ENCODE peak calls at places on chromosomes 5 and 9, in eight cellular contexts. K, U, Y, L, S, E, J and O are unnamed samples. For H3K4me1, the result is how much of the 10 kb centered on the place peaks cover.

GRCh38 chr9:89497978-89498844 is at the start of gene SEMA4D:
- DNase-seq in K (peak), U (peak), Y (peak), L (peak), S (peak), E (peak), J (peak), O (peak)

GRCh38 chr9:71079451-71079850 is 42.0 kb downstream of the TRPM3 start:
- DNase-seq in K (no peak), U (no peak), Y (no peak), L (peak), S (no peak), E (no peak), J (no peak), O (no peak)

GRCh38 chr5:68169898-68170297 is 45.7 kb upstream of the PIK3R1 start:
- DNase-seq in K (peak), U (peak), Y (no peak), L (no peak), S (peak), E (peak), J (no peak), O (no peak)

GRCh38 chr5:125486634-125487033 is 740.2 kb upstream of the ZNF608 start:
- DNase-seq in K (no peak), U (no peak), Y (no peak), L (peak), S (no peak), E (peak), J (no peak), O (no peak)

GRCh38 chr9:134834957-134835419 is 45.6 kb upstream of the FCN2 start:
- DNase-seq in K (no peak), U (no peak), Y (no peak), L (no peak), S (no peak), E (no peak), J (no peak), O (no peak)

GRCh38 chr5:53418844-53419243 is 61.6 kb upstream of the FST start:
- DNase-seq in K (no peak), U (no peak), Y (no peak), L (peak), S (no peak), E (peak), J (no peak), O (no peak)

GRCh38 chr5:121737120-121737519 is 114.6 kb upstream of the FTMT start:
- DNase-seq in K (no peak), U (no peak), Y (no peak), L (no peak), S (no peak), E (no peak), J (no peak), O (no peak)

GRCh38 chr5:16934123-16934522 is 2.0 kb downstream of the MYO10 start:
- DNase-seq in K (peak), U (peak), Y (peak), L (peak), S (peak), E (peak), J (peak), O (peak)

GRCh38 chr5:76104027-76104426 is 20.8 kb downstream of the SV2C start:
- DNase-seq in K (peak), U (peak), Y (no peak), L (peak), S (peak), E (peak), J (peak), O (peak)

GRCh38 chr5:61440086-61440485 is 108.0 kb downstream of the ZSWIM6 start:
- DNase-seq in K (no peak), U (no peak), Y (no peak), L (no peak), S (no peak), E (no peak), J (no peak), O (no peak)

GRCh38 chr9:90547896-90548295 is 94.7 kb downstream of the DIRAS2 start:
- DNase-seq in K (peak), U (no peak), Y (no peak), L (peak), S (peak), E (peak), J (no peak), O (peak)

GRCh38 chr5:67998709-67999251 is 216.8 kb upstream of the PIK3R1 start:
- DNase-seq in K (no peak), U (no peak), Y (peak), L (no peak), S (no peak), E (peak), J (no peak), O (no peak)

GRCh38 chr9:134917431-134918373 is at the start of gene FCN1:
- DNase-seq in K (no peak), U (no peak), Y (no peak), L (no peak), S (no peak), E (no peak), J (no peak), O (peak)

GRCh38 chr9:137878146-137878941 is 762 bp downstream of the CACNA1B start:
- DNase-seq in K (peak), U (peak), Y (no peak), L (peak), S (peak), E (peak), J (no peak), O (no peak)

GRCh38 chr9:134333874-134334581 is 7.8 kb downstream of the RXRA start:
- DNase-seq in K (no peak), U (no peak), Y (no peak), L (no peak), S (no peak), E (no peak), J (no peak), O (no peak)

GRCh38 chr9:113621309-113621791 is 157.8 kb downstream of the RGS3 start:
- DNase-seq in K (peak), U (no peak), Y (no peak), L (no peak), S (peak), E (peak), J (no peak), O (no peak)

GRCh38 chr9:4012446-4012845 is 287.4 kb downstream of the GLIS3 start:
- DNase-seq in K (no peak), U (no peak), Y (no peak), L (no peak), S (no peak), E (no peak), J (no peak), O (no peak)

GRCh38 chr5:149001154-149001553 is 61.7 kb downstream of the SH3TC2 start:
- DNase-seq in K (no peak), U (no peak), Y (no peak), L (peak), S (no peak), E (peak), J (no peak), O (no peak)

GRCh38 chr5:139742173-139742903 is 53.3 kb upstream of the PSD2 start:
- DNase-seq in K (no peak), U (no peak), Y (no peak), L (no peak), S (no peak), E (no peak), J (no peak), O (no peak)

GRCh38 chr5:120852222-120852860 is 388.2 kb downstream of the PRR16 start:
- DNase-seq in K (no peak), U (no peak), Y (no peak), L (no peak), S (peak), E (no peak), J (no peak), O (no peak)

GRCh38 chr5:66171349-66172344 is 27.5 kb downstream of the SREK1 start:
- DNase-seq in K (peak), U (no peak), Y (no peak), L (peak), S (peak), E (peak), J (peak), O (peak)

GRCh38 chr5:67963789-67964519 is 251.6 kb upstream of the PIK3R1 start:
- DNase-seq in K (no peak), U (no peak), Y (no peak), L (peak), S (no peak), E (no peak), J (peak), O (no peak)

GRCh38 chr5:178126556-178126955 is 4.3 kb upstream of the RMND5B start:
- DNase-seq in K (peak), U (peak), Y (no peak), L (no peak), S (peak), E (no peak), J (no peak), O (no peak)

GRCh38 chr9:70561805-70562395 is 147.4 kb upstream of the KLF9 start:
- DNase-seq in K (no peak), U (no peak), Y (no peak), L (no peak), S (no peak), E (peak), J (no peak), O (no peak)

GRCh38 chr5:111092062-111092853 is at the start of gene WDR36:
- DNase-seq in K (peak), U (peak), Y (peak), L (peak), S (peak), E (peak), J (peak), O (peak)

GRCh38 chr9:99357575-99357974 is 135.5 kb downstream of the SEC61B start:
- DNase-seq in K (no peak), U (no peak), Y (no peak), L (no peak), S (no peak), E (no peak), J (no peak), O (no peak)

GRCh38 chr9:120394058-120394669 is 185.8 kb downstream of the CDK5RAP2 start:
- DNase-seq in K (no peak), U (no peak), Y (no peak), L (peak), S (no peak), E (peak), J (no peak), O (no peak)

GRCh38 chr5:53367727-53368126 is 112.7 kb upstream of the FST start:
- DNase-seq in K (no peak), U (no peak), Y (no peak), L (no peak), S (no peak), E (no peak), J (no peak), O (no peak)

GRCh38 chr5:59873113-59873512 is 20.4 kb downstream of the PDE4D start:
- DNase-seq in K (no peak), U (no peak), Y (no peak), L (no peak), S (no peak), E (peak), J (no peak), O (no peak)
- H2AFZ ChIP-seq in K (no peak), U (no peak), Y (no peak), L (no peak), S (no peak), E (no peak), J (no peak), O (no peak)

GRCh38 chr9:108882052-108882888 is 20.2 kb downstream of the ACTL7A start:
- DNase-seq in K (no peak), U (no peak), Y (no peak), L (no peak), S (no peak), E (no peak), J (no peak), O (no peak)
- H3K4me1 ChIP-seq in K (under half), U (under half), Y (under half), L (under half), S (under half), E (under half), J (under half), O (under half)

DNA sequence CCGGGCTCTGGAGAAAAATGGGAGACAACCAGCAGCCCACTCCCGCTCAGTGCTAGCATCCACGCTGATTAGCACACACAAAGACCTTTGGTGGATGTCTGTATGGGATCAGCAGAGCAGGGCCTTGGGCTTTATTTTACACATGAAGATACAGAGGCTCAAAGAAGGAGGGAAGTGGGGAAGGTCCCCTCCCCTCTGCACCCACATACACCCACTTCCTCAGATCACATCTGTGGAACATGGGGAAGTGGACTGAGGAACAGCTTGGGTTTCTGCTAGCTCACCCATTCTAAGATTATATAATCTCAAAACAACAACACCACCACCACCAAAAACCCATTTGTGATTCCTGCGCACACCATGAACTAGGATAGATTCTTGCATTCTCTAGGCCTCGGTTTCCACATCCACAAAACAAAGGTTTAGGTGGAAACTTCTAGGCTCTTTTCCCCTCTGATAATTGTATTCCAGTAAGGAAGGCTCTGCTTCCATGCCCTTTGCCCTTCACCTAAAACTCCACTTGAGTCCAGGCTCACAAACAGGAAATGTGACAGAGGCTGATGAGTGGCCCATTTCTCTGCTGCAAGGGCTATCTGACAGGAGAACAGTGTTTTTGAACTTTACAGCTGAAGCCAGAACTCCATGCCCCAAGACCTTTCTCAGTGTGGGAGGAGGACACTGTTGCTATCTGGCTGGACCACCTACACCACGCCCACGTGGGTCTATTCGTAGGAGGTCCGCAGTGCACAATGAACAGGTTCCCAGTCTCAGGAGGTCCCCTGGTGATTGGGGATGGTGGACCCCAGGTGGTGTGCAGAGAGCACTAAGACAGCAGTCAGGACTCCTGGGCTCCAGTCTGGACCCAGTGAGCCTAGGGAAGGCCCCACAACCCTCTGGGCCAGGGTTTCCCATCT is 13.8 kb downstream of the GGTA1 start:
- DNase-seq in K (no peak), U (no peak), Y (no peak), L (no peak), S (no peak), E (no peak), J (no peak), O (no peak)
- H3K27ac ChIP-seq in K (no peak), U (no peak), Y (no peak), L (no peak), S (no peak), E (no peak), J (no peak), O (no peak)

GRCh38 chr9:123425836-123426365 is 69.9 kb downstream of the CRB2 start:
- DNase-seq in K (no peak), U (no peak), Y (no peak), L (no peak), S (no peak), E (no peak), J (no peak), O (no peak)
- H2AFZ ChIP-seq in K (no peak), U (no peak), Y (no peak), L (no peak), S (no peak), E (no peak), J (no peak), O (no peak)

DNA sequence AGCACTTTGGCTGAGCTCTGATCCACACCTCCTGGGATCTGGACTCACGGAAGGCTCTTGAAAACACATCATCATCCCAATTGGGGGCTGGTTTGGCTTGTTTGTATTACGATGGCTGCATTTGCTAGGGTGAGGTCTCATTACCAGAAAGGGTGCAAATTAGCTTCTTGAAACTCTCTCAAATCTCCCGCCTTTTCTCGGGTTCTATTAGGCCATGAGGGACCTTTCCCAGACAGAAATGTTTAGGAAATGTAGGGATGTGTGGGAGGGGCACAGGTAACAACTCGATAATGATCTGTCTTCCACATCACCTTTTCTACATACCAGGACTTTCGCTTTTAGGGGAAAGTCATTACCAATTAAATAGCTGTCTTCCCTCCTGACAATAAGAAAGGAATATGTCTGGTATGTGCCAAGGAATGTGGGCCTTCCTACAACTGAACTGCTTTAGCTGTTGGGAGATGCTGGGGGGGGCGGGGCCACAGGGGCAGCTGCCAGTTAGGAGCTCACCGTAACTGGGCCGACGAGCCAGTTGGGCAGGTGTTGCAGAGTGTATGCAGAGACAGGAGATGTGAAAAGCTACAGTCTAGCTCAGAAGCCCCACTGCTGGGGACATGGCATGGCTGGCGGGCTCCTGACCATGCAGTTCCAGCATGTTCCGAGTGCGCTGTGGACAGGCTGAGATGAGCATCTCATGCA is 71.2 kb downstream of the AK8 start:
- DNase-seq in K (peak), U (no peak), Y (no peak), L (peak), S (peak), E (no peak), J (peak), O (no peak)
- H3K4me1 ChIP-seq in K (under half), U (under half), Y (under half), L (under half), S (under half), E (under half), J (under half), O (under half)

GRCh38 chr5:96973561-96974401 is 37.9 kb downstream of the LNPEP start:
- DNase-seq in K (no peak), U (no peak), Y (no peak), L (no peak), S (no peak), E (no peak), J (no peak), O (peak)
- H3K27ac ChIP-seq in K (no peak), U (no peak), Y (no peak), L (no peak), S (no peak), E (no peak), J (no peak), O (peak)

GRCh38 chr5:34622046-34622435 is 34.1 kb upstream of the RAI14 start:
- DNase-seq in K (no peak), U (no peak), Y (no peak), L (no peak), S (no peak), E (peak), J (no peak), O (no peak)
- H2AFZ ChIP-seq in K (no peak), U (peak), Y (no peak), L (peak), S (no peak), E (no peak), J (no peak), O (no peak)